ENCODE peak calls at places on chromosomes 6 and 20, in seven cellular contexts. D is keratinocyte, P is colonic mucosa, X is left ventricle myocardium inferior, F is lung, L is neural progenitor cell, I is Peyer's patch. A is an unnamed sample.

GRCh38 chr20:46562373-46563169 is 12.1 kb upstream of the OCSTAMP start:
- DNase-seq in P (peak), I (peak), D (peak), L (peak), X (peak), F (peak), A (peak)

GRCh38 chr6:32371204-32371603 is 499 bp downstream of the TSBP1 start:
- DNase-seq in L (no peak), I (no peak), D (no peak), F (no peak), X (no peak), P (no peak), A (no peak)

GRCh38 chr6:47309326-47310130 is at the start of gene TNFRSF21:
- DNase-seq in L (peak), F (peak), P (peak), X (peak), I (peak), D (peak), A (peak)

GRCh38 chr6:106972500-106972899 is 2.0 kb downstream of the CD24 start:
- DNase-seq in X (no peak), D (no peak), I (no peak), L (peak), F (no peak), P (peak), A (no peak)

GRCh38 chr20:11432407-11432806 is 485.3 kb upstream of the BTBD3 start:
- DNase-seq in D (peak), X (no peak), L (no peak), P (no peak), F (no peak), I (no peak), A (peak)

GRCh38 chr6:32837651-32838113 is 857 bp downstream of the TAP2 start:
- DNase-seq in L (no peak), P (no peak), X (no peak), F (no peak), D (peak), I (no peak), A (no peak)

GRCh38 chr20:51628533-51629398 is 86.2 kb upstream of the NFATC2 start:
- DNase-seq in X (no peak), P (no peak), I (no peak), F (no peak), L (no peak), D (no peak), A (peak)

GRCh38 chr6:33958208-33958862 is 154.5 kb upstream of the MLN start:
- DNase-seq in X (no peak), P (peak), F (no peak), D (no peak), L (peak), I (no peak), A (no peak)

GRCh38 chr6:13666194-13667105 is 45.2 kb downstream of the RANBP9 start:
- DNase-seq in X (no peak), P (no peak), I (no peak), F (no peak), D (peak), L (no peak), A (no peak)

GRCh38 chr6:128323011-128323410 is 197.4 kb downstream of the PTPRK start:
- DNase-seq in P (no peak), I (no peak), L (no peak), X (no peak), F (no peak), D (no peak), A (no peak)

GRCh38 chr6:94045473-94045872 is 626.1 kb upstream of the EPHA7 start:
- DNase-seq in P (no peak), I (no peak), L (peak), F (no peak), D (no peak), X (no peak), A (no peak)

GRCh38 chr6:135534773-135535380 is 37.3 kb upstream of the AHI1 start:
- DNase-seq in F (no peak), X (no peak), D (no peak), I (no peak), L (no peak), P (no peak), A (peak)

GRCh38 chr6:26165261-26165790 is 78.1 kb downstream of the HFE start:
- DNase-seq in L (no peak), F (no peak), I (no peak), P (no peak), D (no peak), X (no peak), A (no peak)

GRCh38 chr6:53119349-53119748 is 29.3 kb downstream of the GCM1 start:
- DNase-seq in D (no peak), X (no peak), P (no peak), L (no peak), F (no peak), I (no peak), A (no peak)

GRCh38 chr6:76881414-76881813 is 581.9 kb downstream of the HTR1B start:
- DNase-seq in X (no peak), P (no peak), I (no peak), D (no peak), L (no peak), F (no peak), A (no peak)

GRCh38 chr6:76876922-76877553 is 586.3 kb downstream of the HTR1B start:
- DNase-seq in D (peak), I (peak), F (peak), X (no peak), P (peak), L (peak), A (no peak)
- TF ChIP-seq CTCF in D (peak), I (peak), F (no peak), X (peak), P (peak), L (peak), A (peak)

GRCh38 chr6:97632392-97632791 is 349.4 kb upstream of the MMS22L start:
- DNase-seq in D (no peak), F (no peak), P (no peak), X (no peak), L (no peak), I (no peak), A (no peak)
- H3K4me3 ChIP-seq in D (no peak), F (no peak), P (no peak), X (no peak), L (no peak), I (no peak), A (no peak)

GRCh38 chr6:119349341-119350201 is at the start of gene MAN1A1:
- DNase-seq in X (peak), F (peak), L (peak), P (peak), I (peak), D (no peak), A (peak)
- TF ChIP-seq CTCF in X (peak), F (no peak), L (no peak), P (no peak), I (no peak), D (peak), A (no peak)

DNA sequence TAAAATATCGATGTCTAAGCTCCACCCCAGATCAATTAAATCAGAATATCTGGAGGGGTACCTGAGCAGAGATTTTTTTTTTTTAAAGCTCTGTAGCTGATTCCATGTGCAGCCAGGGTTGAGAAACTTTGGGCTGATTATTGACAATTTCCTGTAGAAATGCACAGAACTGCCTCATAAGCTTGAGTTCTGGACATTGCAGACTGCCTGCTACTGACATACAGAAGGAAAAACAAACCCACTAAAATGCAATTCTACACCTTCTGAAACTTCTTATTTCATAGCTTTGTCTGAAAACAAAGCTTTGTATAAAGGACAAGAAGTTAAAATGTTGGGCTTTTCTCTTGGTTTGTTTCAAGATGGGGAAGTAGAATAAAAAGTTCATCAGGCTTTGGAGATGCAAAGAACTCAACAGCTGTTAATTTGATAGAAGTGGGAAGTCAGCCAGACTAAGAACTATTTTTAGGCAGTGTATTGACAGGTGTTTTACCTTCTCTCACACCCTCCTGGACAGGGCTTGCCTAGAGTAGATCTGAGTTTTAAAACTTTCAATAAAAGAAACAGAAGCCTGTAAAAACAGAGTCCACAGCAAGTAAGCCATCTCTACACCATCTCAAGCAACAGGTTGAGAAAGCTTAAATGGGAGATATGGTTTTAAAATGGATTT is 147.7 kb downstream of the KCNQ5 start:
- DNase-seq in L (no peak), P (no peak), I (no peak), X (no peak), F (no peak), D (no peak), A (no peak)
- H3K4me3 ChIP-seq in L (no peak), P (no peak), I (no peak), X (no peak), F (no peak), D (no peak), A (no peak)

DNA sequence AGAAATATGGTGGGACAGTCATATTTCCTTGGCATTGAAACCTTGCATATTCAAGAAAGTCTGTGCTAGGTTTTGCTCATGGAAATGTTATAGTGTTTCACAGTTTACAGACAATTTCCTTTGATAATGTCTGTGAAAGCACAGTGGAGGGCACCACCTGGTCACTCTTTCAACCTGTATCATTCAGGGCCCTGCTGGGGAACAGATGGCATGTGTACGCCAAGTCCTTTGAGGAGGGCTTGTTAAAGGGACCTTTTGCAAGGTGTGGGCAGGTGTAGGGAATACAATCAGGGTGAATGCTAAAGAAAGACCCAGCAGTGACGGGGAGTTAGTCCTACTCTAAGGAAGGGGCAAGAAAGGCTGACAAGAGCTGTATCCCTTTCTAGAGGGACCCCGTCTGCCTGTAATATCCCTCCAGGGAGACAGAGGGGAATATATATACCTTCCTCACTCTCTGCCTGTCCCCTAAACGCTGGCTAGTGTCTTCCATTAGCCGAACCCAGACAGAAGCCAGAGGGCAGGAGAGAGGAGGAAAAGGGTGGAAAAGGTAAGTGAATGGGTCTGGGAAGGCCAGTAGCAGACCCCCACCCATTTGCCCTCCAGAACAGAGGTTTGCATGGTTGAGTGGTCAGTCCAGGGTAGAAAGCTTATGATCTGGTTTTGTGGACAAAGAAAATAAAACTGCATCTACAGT is 10.3 kb downstream of the PLCB4 start:
- DNase-seq in X (no peak), I (no peak), F (no peak), P (no peak), D (no peak), L (no peak), A (no peak)
- TF ChIP-seq CTCF in X (no peak), I (no peak), F (no peak), P (no peak), D (no peak), L (no peak), A (no peak)